ENCODE peak calls at places on chromosomes 12 and 14, in four cellular contexts. T is HEK293T, I is HepG2, A is GM12878. B is an unnamed sample.

GRCh38 chr12:57247041-57247440 is 3.9 kb downstream of the STAC3 start:
- DNase-seq in T (no peak), I (no peak), A (no peak), B (no peak)

GRCh38 chr12:118357327-118358007 is 15.2 kb downstream of the TAOK3 start:
- DNase-seq in T (peak), I (no peak), A (peak), B (peak)

GRCh38 chr14:95361373-95362179 is 41.9 kb upstream of the CLMN start:
- DNase-seq in T (peak), I (no peak), A (no peak), B (peak)

GRCh38 chr14:75090353-75090752 is 20.9 kb downstream of the ZC2HC1C start:
- DNase-seq in T (no peak), I (no peak), A (no peak), B (no peak)

GRCh38 chr14:54001189-54001878 is 44.7 kb upstream of the BMP4 start:
- DNase-seq in T (no peak), I (peak), A (no peak), B (no peak)

GRCh38 chr14:100891051-100891450 is 12.5 kb downstream of the RTL1 start:
- DNase-seq in T (no peak), I (no peak), A (no peak), B (no peak)

GRCh38 chr12:71415336-71416231 is 24.0 kb upstream of the LGR5 start:
- DNase-seq in T (peak), I (peak), A (peak), B (peak)

GRCh38 chr14:70784886-70785285 is 24.4 kb downstream of the MAP3K9 start:
- DNase-seq in T (no peak), I (no peak), A (no peak), B (no peak)

GRCh38 chr12:72228424-72228823 is 43.7 kb upstream of the TRHDE start:
- DNase-seq in T (no peak), I (no peak), A (no peak), B (no peak)

GRCh38 chr14:32967421-32967820 is 28.7 kb downstream of the NPAS3 start:
- DNase-seq in T (no peak), I (no peak), A (no peak), B (no peak)

GRCh38 chr12:23504043-23504442 is 445.4 kb downstream of the SOX5 start:
- DNase-seq in T (peak), I (no peak), A (no peak), B (peak)

GRCh38 chr12:31629756-31630732 is 29.4 kb upstream of the ETFBKMT start:
- DNase-seq in T (peak), I (no peak), A (no peak), B (peak)

GRCh38 chr12:112199136-112199535 is 73.8 kb downstream of the TRAFD1 start:
- DNase-seq in T (no peak), I (no peak), A (no peak), B (peak)

GRCh38 chr12:2306012-2306411 is 253.2 kb downstream of the CACNA1C start:
- DNase-seq in T (no peak), I (no peak), A (no peak), B (no peak)

GRCh38 chr12:57603758-57604453 is 718 bp upstream of the DTX3 start:
- DNase-seq in T (no peak), I (no peak), A (no peak), B (no peak)

GRCh38 chr12:126617312-126617711 is 1552.1 kb downstream of the AACS start:
- DNase-seq in T (peak), I (no peak), A (no peak), B (peak)

GRCh38 chr12:77377116-77377515 is 311.7 kb upstream of the E2F7 start:
- DNase-seq in T (no peak), I (no peak), A (no peak), B (no peak)

GRCh38 chr14:98077176-98077575 is 1194.8 kb downstream of the BCL11B start:
- DNase-seq in T (no peak), I (no peak), A (no peak), B (no peak)

GRCh38 chr14:75011356-75012097 is 8.8 kb downstream of the EIF2B2 start:
- DNase-seq in T (no peak), I (no peak), A (no peak), B (no peak)

GRCh38 chr12:94603434-94604068 is 46.8 kb downstream of the TMCC3 start:
- DNase-seq in T (no peak), I (peak), A (no peak), B (peak)

GRCh38 chr14:99612737-99613330 is 8.8 kb upstream of the CCDC85C start:
- DNase-seq in T (no peak), I (no peak), A (no peak), B (no peak)

GRCh38 chr14:30243805-30244204 is 315.2 kb upstream of the G2E3 start:
- DNase-seq in T (no peak), I (no peak), A (no peak), B (no peak)

GRCh38 chr14:40784860-40785259 is 821.8 kb upstream of the LRFN5 start:
- DNase-seq in T (no peak), I (no peak), A (no peak), B (no peak)

GRCh38 chr12:75208851-75209781 is 523 bp downstream of the KCNC2 start:
- DNase-seq in T (peak), I (no peak), A (no peak), B (no peak)

GRCh38 chr12:122473543-122474323 is 27.0 kb downstream of the ZCCHC8 start:
- DNase-seq in T (no peak), I (no peak), A (peak), B (peak)

GRCh38 chr14:50311337-50311973 is 574 bp downstream of the L2HGDH start:
- DNase-seq in T (no peak), I (peak), A (no peak), B (peak)

GRCh38 chr12:130958557-130959140 is 4.9 kb downstream of the ADGRD1 start:
- DNase-seq in T (no peak), I (no peak), A (no peak), B (no peak)

GRCh38 chr12:101552277-101552676 is 42.5 kb upstream of the MYBPC1 start:
- DNase-seq in T (no peak), I (no peak), A (no peak), B (no peak)

GRCh38 chr12:40515041-40515825 is 177.0 kb upstream of the CNTN1 start:
- DNase-seq in T (no peak), I (no peak), A (no peak), B (no peak)

GRCh38 chr12:62484234-62484633 is 17.6 kb downstream of the MON2 start:
- DNase-seq in T (no peak), I (no peak), A (no peak), B (no peak)

GRCh38 chr12:132222096-132222807 is 78.0 kb downstream of the NOC4L start:
- DNase-seq in T (no peak), I (peak), A (peak), B (no peak)

GRCh38 chr14:103819503-103820307 is 27.7 kb downstream of the PPP1R13B start:
- DNase-seq in T (peak), I (peak), A (no peak), B (no peak)

GRCh38 chr12:105444809-105445102 is 114.3 kb downstream of the C12orf75 start:
- DNase-seq in T (no peak), I (no peak), A (no peak), B (no peak)

GRCh38 chr12:64392221-64392620 is 1.7 kb upstream of the C12orf56 start:
- DNase-seq in T (peak), I (no peak), A (no peak), B (peak)

GRCh38 chr12:128551266-128552025 is 272.3 kb downstream of the SLC15A4 start:
- DNase-seq in T (no peak), I (no peak), A (no peak), B (no peak)

GRCh38 chr14:66005899-66006434 is 480.2 kb upstream of the CCDC196 start:
- DNase-seq in T (no peak), I (no peak), A (no peak), B (no peak)

GRCh38 chr12:47549258-47549657 is 156.6 kb downstream of the RPAP3 start:
- DNase-seq in T (no peak), I (no peak), A (no peak), B (no peak)

GRCh38 chr14:102889615-102890014 is 32.8 kb upstream of the AMN start:
- DNase-seq in T (no peak), I (no peak), A (no peak), B (no peak)

GRCh38 chr14:70796551-70796950 is 12.8 kb downstream of the MAP3K9 start:
- DNase-seq in T (no peak), I (no peak), A (no peak), B (no peak)

GRCh38 chr12:55929306-55929791 is 1.6 kb upstream of the DGKA start:
- DNase-seq in T (no peak), I (no peak), A (peak), B (no peak)
- TF ChIP-seq FOXK2 in T (no peak), I (no peak), A (no peak), B (no peak)

GRCh38 chr12:116406529-116406928 is 129.0 kb upstream of the MED13L start:
- DNase-seq in T (peak), I (peak), A (no peak), B (no peak)
- TF ChIP-seq FOXK2 in T (no peak), I (no peak), A (no peak), B (no peak)

DNA sequence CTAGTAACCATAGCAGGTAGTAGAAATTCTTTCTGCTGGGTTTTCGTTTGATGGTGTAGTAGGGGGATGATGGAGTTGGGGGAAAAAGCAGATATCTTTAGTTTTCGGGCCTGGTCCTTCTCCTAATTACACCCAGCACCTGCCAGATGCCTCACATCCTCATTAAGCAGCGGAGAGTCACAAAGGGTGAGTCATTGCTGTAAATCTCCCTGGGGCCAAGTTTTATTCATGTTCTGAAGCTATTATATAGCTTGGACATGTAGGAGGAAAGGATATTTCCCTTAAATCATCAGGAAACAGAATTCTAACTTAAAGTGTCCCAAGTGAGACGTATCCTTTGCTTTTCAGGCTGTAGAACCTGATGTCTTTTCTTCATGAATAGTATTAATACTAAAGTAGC is 4.9 kb upstream of the NECAP1 start:
- DNase-seq in T (no peak), I (no peak), A (no peak), B (no peak)
- TF ChIP-seq FOXK2 in T (no peak), I (no peak), A (no peak), B (no peak)

GRCh38 chr12:53005986-53006809 is at the start of gene EIF4B:
- DNase-seq in T (peak), I (peak), A (peak), B (peak)
- TF ChIP-seq FOXK2 in T (no peak), I (peak), A (no peak), B (peak)

DNA sequence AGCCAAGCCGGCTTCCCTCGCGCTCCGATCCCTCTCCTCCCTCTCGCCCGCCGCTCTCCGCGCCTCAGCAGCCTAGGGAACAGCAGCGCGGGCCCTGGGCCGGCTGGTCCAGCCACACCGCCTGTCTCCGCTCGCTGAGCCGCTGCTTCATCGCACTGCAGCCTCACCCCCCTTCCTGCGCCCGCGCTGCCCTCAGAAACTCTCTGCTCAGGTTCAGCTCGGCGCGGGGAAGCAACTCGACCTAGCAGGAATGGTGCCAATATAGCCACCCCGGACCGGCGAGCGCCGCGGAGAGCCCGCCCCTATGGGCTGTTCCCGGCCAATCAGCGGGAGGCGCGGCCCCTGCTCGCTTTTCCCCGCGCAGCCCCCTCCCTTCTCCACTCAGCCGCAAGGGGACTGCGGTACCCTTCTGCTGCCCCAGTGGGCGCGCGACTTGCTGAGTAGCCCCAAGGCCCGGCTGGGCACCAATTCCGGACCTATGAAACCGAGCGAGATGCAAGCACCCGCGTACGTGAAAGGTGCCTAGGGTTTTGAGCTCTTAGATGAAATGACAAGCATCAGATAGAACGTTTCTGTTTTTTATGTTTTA is at the start of gene ADAMTS20:
- DNase-seq in T (peak), I (no peak), A (no peak), B (peak)
- TF ChIP-seq FOXK2 in T (no peak), I (no peak), A (no peak), B (no peak)

GRCh38 chr14:23078692-23079116 is 16.2 kb downstream of the ACIN1 start:
- DNase-seq in T (no peak), I (peak), A (no peak), B (peak)
- TF ChIP-seq FOXK2 in T (no peak), I (no peak), A (no peak), B (peak)

GRCh38 chr12:96244826-96245225 is 50.7 kb downstream of the ELK3 start:
- DNase-seq in T (no peak), I (no peak), A (no peak), B (no peak)
- TF ChIP-seq FOXK2 in T (no peak), I (no peak), A (no peak), B (no peak)

DNA sequence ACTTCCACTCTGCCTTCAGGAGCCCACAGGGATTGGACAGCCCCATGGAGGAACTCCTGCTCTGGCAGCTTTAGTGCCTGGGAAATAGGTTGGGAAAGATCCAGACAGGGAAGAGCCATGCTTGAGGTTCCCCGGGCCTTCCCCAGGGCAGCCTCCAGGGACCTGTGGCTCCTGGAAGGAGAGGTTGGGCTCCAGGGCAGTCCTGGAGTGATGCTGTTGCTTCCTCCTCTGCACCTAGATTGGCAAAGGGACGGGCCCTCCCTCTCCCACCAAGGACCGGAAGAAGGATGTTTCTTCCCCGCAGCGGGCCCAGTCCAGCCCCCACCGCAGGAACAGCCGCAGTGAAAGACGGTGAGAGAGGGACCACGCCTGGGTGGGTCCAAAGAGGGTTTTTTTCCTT is 16.5 kb downstream of the VASH1 start:
- DNase-seq in T (no peak), I (no peak), A (no peak), B (no peak)
- TF ChIP-seq FOXK2 in T (no peak), I (no peak), A (no peak), B (no peak)

GRCh38 chr14:90819734-90820393 is 3.6 kb upstream of the TTC7B start:
- DNase-seq in T (no peak), I (no peak), A (no peak), B (no peak)
- TF ChIP-seq FOXK2 in T (no peak), I (no peak), A (no peak), B (no peak)

DNA sequence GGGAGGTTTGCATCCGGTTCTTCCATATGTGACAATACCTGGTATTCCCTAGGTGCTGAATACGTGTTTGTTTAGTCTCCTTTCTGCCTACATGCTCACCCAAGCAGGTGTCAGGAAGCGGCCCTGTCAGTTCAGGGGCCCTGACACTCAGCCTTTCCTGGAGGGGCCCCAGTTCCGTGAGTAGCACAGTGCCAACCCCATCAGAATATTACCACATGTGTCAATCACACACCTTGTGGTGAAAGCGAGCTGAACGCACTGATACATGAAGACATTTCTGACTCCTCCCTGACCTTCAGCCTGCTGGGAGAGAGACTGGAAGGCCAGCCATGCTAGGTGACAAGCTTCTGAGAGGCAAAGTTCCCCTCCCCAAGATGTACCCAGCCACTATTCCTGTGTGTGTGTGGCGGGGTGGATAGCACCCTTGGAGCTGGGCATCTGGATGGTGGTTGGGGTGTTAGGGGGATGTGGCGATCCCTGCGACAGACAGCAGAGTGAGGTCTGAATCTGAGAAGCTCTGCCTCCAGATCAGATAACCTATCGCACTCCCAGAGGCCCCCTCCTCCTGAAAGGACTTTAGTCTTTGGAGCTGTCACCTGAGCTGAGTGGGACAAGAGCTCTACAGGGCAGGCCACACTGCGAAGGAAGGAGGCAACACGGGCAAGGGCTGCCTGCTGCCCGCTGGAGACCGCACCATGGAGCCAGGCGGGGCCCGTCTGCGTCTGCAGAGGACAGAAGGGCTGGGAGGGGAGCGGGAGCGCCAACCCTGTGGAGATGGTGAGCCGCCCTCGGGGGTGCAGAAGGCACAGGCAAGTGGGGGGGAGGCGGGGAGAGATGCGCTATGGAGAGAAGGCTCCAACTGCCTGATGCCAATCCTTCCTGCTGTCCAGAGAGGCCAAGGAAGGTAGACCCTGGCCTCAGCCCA is at the start of gene SOAT2:
- DNase-seq in T (peak), I (peak), A (peak), B (peak)
- TF ChIP-seq FOXK2 in T (no peak), I (no peak), A (no peak), B (no peak)